ENCODE peak calls at places on chromosomes 13 and 19, in eight cellular contexts. One of them, this sample, is unnamed.

GRCh38 chr19:54114340-54114826 is 1.1 kb downstream of the TFPT start:
- DNase-seq in A549: no peak
- DNase-seq in spleen: peak
- DNase-seq in body of pancreas: peak
- DNase-seq in testis: peak
- DNase-seq in stomach: peak
- DNase-seq in erythroblast: no peak
- DNase-seq in gastrocnemius medialis: no peak
- DNase-seq in this sample: no peak

GRCh38 chr19:29479941-29480340 is 45.9 kb upstream of the VSTM2B start:
- DNase-seq in A549: no peak
- DNase-seq in spleen: no peak
- DNase-seq in body of pancreas: no peak
- DNase-seq in testis: no peak
- DNase-seq in stomach: no peak
- DNase-seq in erythroblast: no peak
- DNase-seq in gastrocnemius medialis: no peak
- DNase-seq in this sample: no peak

GRCh38 chr19:30795727-30796126 is 423.5 kb downstream of the ZNF536 start:
- DNase-seq in A549: no peak
- DNase-seq in spleen: no peak
- DNase-seq in body of pancreas: no peak
- DNase-seq in testis: no peak
- DNase-seq in stomach: no peak
- DNase-seq in erythroblast: no peak
- DNase-seq in gastrocnemius medialis: no peak
- DNase-seq in this sample: no peak

GRCh38 chr19:782195-783043 is 14.8 kb upstream of the PTBP1 start:
- DNase-seq in A549: peak
- DNase-seq in spleen: no peak
- DNase-seq in body of pancreas: peak
- DNase-seq in testis: no peak
- DNase-seq in stomach: peak
- DNase-seq in erythroblast: no peak
- DNase-seq in gastrocnemius medialis: no peak
- DNase-seq in this sample: peak

GRCh38 chr19:4744451-4745170 is 21.0 kb upstream of the DPP9 start:
- DNase-seq in A549: peak
- DNase-seq in spleen: no peak
- DNase-seq in body of pancreas: peak
- DNase-seq in testis: peak
- DNase-seq in stomach: no peak
- DNase-seq in erythroblast: no peak
- DNase-seq in gastrocnemius medialis: peak
- DNase-seq in this sample: peak

GRCh38 chr13:37453246-37453645 is 145.3 kb downstream of the POSTN start:
- DNase-seq in A549: no peak
- DNase-seq in spleen: no peak
- DNase-seq in body of pancreas: no peak
- DNase-seq in testis: no peak
- DNase-seq in stomach: no peak
- DNase-seq in erythroblast: no peak
- DNase-seq in gastrocnemius medialis: no peak
- DNase-seq in this sample: no peak

GRCh38 chr19:2047449-2048103 is 3.5 kb downstream of the MKNK2 start:
- DNase-seq in A549: peak
- DNase-seq in spleen: peak
- DNase-seq in body of pancreas: peak
- DNase-seq in testis: no peak
- DNase-seq in stomach: peak
- DNase-seq in erythroblast: peak
- DNase-seq in gastrocnemius medialis: peak
- DNase-seq in this sample: peak

GRCh38 chr19:18596752-18597157 is 8.2 kb downstream of the REX1BD start:
- DNase-seq in A549: peak
- DNase-seq in spleen: peak
- DNase-seq in body of pancreas: peak
- DNase-seq in testis: peak
- DNase-seq in stomach: peak
- DNase-seq in erythroblast: peak
- DNase-seq in gastrocnemius medialis: no peak
- DNase-seq in this sample: peak

DNA sequence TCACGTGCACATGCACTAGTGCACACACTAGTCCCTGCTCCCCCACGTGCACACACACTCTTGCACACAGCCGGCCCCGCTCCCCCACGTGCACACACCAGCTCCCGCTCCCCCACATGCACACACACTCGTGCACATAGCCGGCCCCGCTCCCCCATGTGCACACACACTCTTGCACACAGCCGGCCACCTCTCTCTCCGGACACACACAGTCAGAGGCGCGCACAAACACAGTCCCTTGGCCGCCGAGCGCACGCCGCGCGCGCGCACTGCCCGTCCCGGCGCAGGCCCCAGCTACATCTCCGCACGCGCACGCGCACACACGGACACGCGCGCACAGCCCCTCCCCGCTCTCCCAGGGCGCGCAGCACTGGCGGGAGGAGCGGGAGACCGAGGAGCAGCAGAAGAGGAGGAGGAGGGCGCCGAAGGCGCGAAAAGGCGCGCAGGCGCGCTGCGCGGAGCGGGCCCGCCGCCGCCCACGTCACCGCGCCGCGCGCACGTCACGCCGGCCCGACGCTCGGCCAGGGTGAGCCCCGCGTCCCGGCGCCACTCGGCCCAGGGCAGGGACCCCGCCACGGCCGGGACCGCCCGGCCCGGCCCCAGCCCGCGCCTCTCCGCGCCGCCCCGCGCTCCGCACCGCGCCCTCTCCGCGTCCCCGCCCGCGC is at the start of gene TFDP1:
- DNase-seq in A549: peak
- DNase-seq in spleen: peak
- DNase-seq in body of pancreas: peak
- DNase-seq in testis: peak
- DNase-seq in stomach: peak
- DNase-seq in erythroblast: peak
- DNase-seq in gastrocnemius medialis: no peak
- DNase-seq in this sample: peak
- TF ChIP-seq POLR2A in A549: peak
- TF ChIP-seq POLR2A in spleen: no peak
- TF ChIP-seq POLR2A in body of pancreas: no peak
- TF ChIP-seq POLR2A in testis: no peak
- TF ChIP-seq POLR2A in stomach: no peak
- TF ChIP-seq POLR2A in erythroblast: peak
- TF ChIP-seq POLR2A in gastrocnemius medialis: no peak
- TF ChIP-seq POLR2A in this sample: peak

DNA sequence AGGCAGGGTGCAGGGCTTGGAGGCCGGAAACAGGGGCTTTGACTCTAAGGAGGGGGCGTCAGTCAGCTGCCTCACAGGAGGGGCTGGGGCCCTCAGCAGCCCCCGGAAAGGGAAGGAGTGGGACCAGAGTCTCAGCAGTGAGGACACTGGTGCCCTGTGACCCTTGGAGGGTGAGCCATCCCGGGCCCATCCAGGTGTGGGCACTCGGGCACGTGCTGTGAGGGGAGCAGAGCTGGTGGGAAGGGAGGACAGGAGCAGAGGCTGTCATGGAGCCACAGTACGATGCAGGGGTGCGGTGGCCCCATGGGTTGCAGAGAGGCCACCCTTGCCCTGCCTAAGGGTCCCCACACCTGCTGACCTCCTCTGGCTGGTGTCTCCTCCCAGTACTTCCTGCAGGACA is 19.1 kb upstream of the ZNF544 start:
- DNase-seq in A549: no peak
- DNase-seq in spleen: no peak
- DNase-seq in body of pancreas: no peak
- DNase-seq in testis: no peak
- DNase-seq in stomach: no peak
- DNase-seq in erythroblast: no peak
- DNase-seq in gastrocnemius medialis: no peak
- DNase-seq in this sample: no peak
- TF ChIP-seq POLR2A in A549: no peak
- TF ChIP-seq POLR2A in spleen: no peak
- TF ChIP-seq POLR2A in body of pancreas: no peak
- TF ChIP-seq POLR2A in testis: no peak
- TF ChIP-seq POLR2A in stomach: no peak
- TF ChIP-seq POLR2A in erythroblast: no peak
- TF ChIP-seq POLR2A in gastrocnemius medialis: no peak
- TF ChIP-seq POLR2A in this sample: no peak

GRCh38 chr19:43420954-43421353 is 6.3 kb downstream of the TEX101 start:
- DNase-seq in A549: no peak
- DNase-seq in spleen: no peak
- DNase-seq in body of pancreas: no peak
- DNase-seq in testis: no peak
- DNase-seq in stomach: peak
- DNase-seq in erythroblast: no peak
- DNase-seq in gastrocnemius medialis: no peak
- DNase-seq in this sample: no peak
- TF ChIP-seq POLR2A in A549: no peak
- TF ChIP-seq POLR2A in spleen: no peak
- TF ChIP-seq POLR2A in body of pancreas: no peak
- TF ChIP-seq POLR2A in testis: no peak
- TF ChIP-seq POLR2A in stomach: no peak
- TF ChIP-seq POLR2A in erythroblast: no peak
- TF ChIP-seq POLR2A in gastrocnemius medialis: no peak
- TF ChIP-seq POLR2A in this sample: no peak

GRCh38 chr13:67048793-67049150 is 181.4 kb downstream of the PCDH9 start:
- DNase-seq in A549: no peak
- DNase-seq in spleen: no peak
- DNase-seq in body of pancreas: no peak
- DNase-seq in testis: no peak
- DNase-seq in stomach: no peak
- DNase-seq in erythroblast: no peak
- DNase-seq in gastrocnemius medialis: no peak
- DNase-seq in this sample: no peak

GRCh38 chr13:67052550-67053237 is 177.4 kb downstream of the PCDH9 start:
- DNase-seq in A549: no peak
- DNase-seq in spleen: no peak
- DNase-seq in body of pancreas: no peak
- DNase-seq in testis: no peak
- DNase-seq in stomach: no peak
- DNase-seq in erythroblast: no peak
- DNase-seq in gastrocnemius medialis: no peak
- DNase-seq in this sample: no peak

GRCh38 chr13:67045357-67045756 is 184.8 kb downstream of the PCDH9 start:
- DNase-seq in A549: no peak
- DNase-seq in spleen: no peak
- DNase-seq in body of pancreas: no peak
- DNase-seq in testis: no peak
- DNase-seq in stomach: no peak
- DNase-seq in erythroblast: no peak
- DNase-seq in gastrocnemius medialis: no peak
- DNase-seq in this sample: no peak

GRCh38 chr13:67048084-67048792 is 181.9 kb downstream of the PCDH9 start:
- DNase-seq in A549: no peak
- DNase-seq in spleen: no peak
- DNase-seq in body of pancreas: peak
- DNase-seq in testis: no peak
- DNase-seq in stomach: no peak
- DNase-seq in erythroblast: no peak
- DNase-seq in gastrocnemius medialis: no peak
- DNase-seq in this sample: no peak

DNA sequence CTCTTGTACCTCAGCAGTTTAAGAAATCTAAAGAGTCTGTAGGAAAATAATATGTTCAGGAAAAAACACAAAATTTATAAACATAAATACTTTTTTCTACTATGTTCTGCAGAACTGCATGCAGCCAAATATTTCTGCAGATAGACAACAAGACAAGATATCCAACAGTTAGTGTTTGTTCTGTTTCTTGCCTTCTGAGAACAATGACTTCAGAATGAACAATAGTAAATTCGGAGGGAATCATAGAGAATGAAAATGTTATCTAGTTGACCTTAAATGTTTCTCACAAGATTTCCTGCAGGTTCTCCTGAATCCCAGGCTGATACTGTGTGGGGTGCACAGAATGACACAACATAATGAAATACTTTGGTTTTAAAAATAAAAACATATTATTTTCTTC is 180.4 kb downstream of the PCDH9 start:
- DNase-seq in A549: no peak
- DNase-seq in spleen: no peak
- DNase-seq in body of pancreas: no peak
- DNase-seq in testis: no peak
- DNase-seq in stomach: no peak
- DNase-seq in erythroblast: no peak
- DNase-seq in gastrocnemius medialis: no peak
- DNase-seq in this sample: no peak
- TF ChIP-seq POLR2A in A549: no peak
- TF ChIP-seq POLR2A in spleen: no peak
- TF ChIP-seq POLR2A in body of pancreas: no peak
- TF ChIP-seq POLR2A in testis: no peak
- TF ChIP-seq POLR2A in stomach: no peak
- TF ChIP-seq POLR2A in erythroblast: no peak
- TF ChIP-seq POLR2A in gastrocnemius medialis: no peak
- TF ChIP-seq POLR2A in this sample: no peak